ENCODE peak calls at places on chromosomes 3 and 15, in five cellular contexts. W, Y, H, L and N are unnamed samples. For H3K4me1, the result is how much of the 10 kb centered on the place peaks cover.

GRCh38 chr3:66795365-66795764 is 202.7 kb upstream of the KBTBD8 start:
- DNase-seq in W (no peak), H (no peak), Y (no peak), L (no peak), N (no peak)

GRCh38 chr3:64047214-64047613 is 23.9 kb upstream of the PSMD6 start:
- DNase-seq in H (no peak), W (no peak), Y (no peak), L (no peak), N (no peak)

GRCh38 chr3:117885046-117885445 is 1149.6 kb downstream of the IGSF11 start:
- DNase-seq in W (no peak), H (no peak), Y (no peak), L (no peak), N (no peak)

GRCh38 chr15:97933589-97933988 is 26.9 kb upstream of the ARRDC4 start:
- DNase-seq in Y (no peak), W (no peak), H (no peak), L (no peak), N (no peak)

GRCh38 chr3:143608966-143609365 is 239.3 kb downstream of the SLC9A9 start:
- DNase-seq in Y (no peak), H (no peak), W (no peak), L (no peak), N (no peak)

GRCh38 chr15:77895742-77896141 is 181.8 kb downstream of the TBC1D2B start:
- DNase-seq in H (no peak), L (no peak), Y (no peak), W (no peak), N (no peak)

GRCh38 chr3:45618081-45618509 is 23.5 kb downstream of the LIMD1 start:
- DNase-seq in L (no peak), H (no peak), W (peak), Y (no peak), N (no peak)

GRCh38 chr3:25428003-25428861 is at the start of gene RARB:
- DNase-seq in Y (peak), W (peak), H (no peak), L (peak), N (no peak)

GRCh38 chr3:33218072-33218445 is 551 bp downstream of the SUSD5 start:
- DNase-seq in Y (no peak), H (no peak), L (no peak), W (no peak), N (no peak)

GRCh38 chr15:69979783-69980182 is 117.9 kb downstream of the TLE3 start:
- DNase-seq in W (no peak), Y (no peak), L (no peak), H (no peak), N (no peak)

GRCh38 chr3:134337511-134338200 is 36.6 kb downstream of the AMOTL2 start:
- DNase-seq in Y (no peak), H (no peak), W (no peak), L (no peak), N (no peak)

GRCh38 chr15:22839046-22839705 is 710 bp downstream of the NIPA2 start:
- DNase-seq in L (no peak), W (no peak), Y (no peak), H (no peak), N (no peak)

GRCh38 chr3:106566277-106566676 is 697.5 kb upstream of the CBLB start:
- DNase-seq in H (no peak), L (no peak), Y (no peak), W (no peak), N (no peak)

GRCh38 chr15:63045438-63046278 is 3.1 kb downstream of the TPM1 start:
- DNase-seq in Y (no peak), W (no peak), H (no peak), L (no peak), N (no peak)

GRCh38 chr15:75368689-75369239 is 357 bp upstream of the MAN2C1 start:
- DNase-seq in W (no peak), H (no peak), Y (no peak), L (no peak), N (no peak)

GRCh38 chr3:51549311-51549710 is 10.8 kb downstream of the RAD54L2 start:
- DNase-seq in L (no peak), H (no peak), Y (no peak), W (no peak), N (no peak)

GRCh38 chr3:41522620-41523019 is 323.3 kb downstream of the CTNNB1 start:
- DNase-seq in L (no peak), W (no peak), Y (no peak), H (no peak), N (no peak)

GRCh38 chr3:137163241-137163916 is 205.6 kb downstream of the IL20RB start:
- DNase-seq in H (no peak), L (no peak), W (no peak), Y (no peak), N (no peak)

GRCh38 chr3:61680617-61681016 is 119.2 kb downstream of the PTPRG start:
- DNase-seq in Y (no peak), H (no peak), L (no peak), W (no peak), N (no peak)

GRCh38 chr3:110814170-110815007 is 257.2 kb upstream of the NECTIN3 start:
- DNase-seq in Y (no peak), W (no peak), H (peak), L (peak), N (no peak)

GRCh38 chr3:108877906-108878305 is 55.3 kb downstream of the TRAT1 start:
- DNase-seq in H (no peak), L (no peak), Y (no peak), W (no peak), N (no peak)

GRCh38 chr3:155369244-155369643 is 75.8 kb upstream of the STRIT1 start:
- DNase-seq in H (no peak), W (no peak), Y (no peak), L (no peak), N (no peak)

GRCh38 chr15:99348412-99348811 is 97.1 kb downstream of the LRRC28 start:
- DNase-seq in W (no peak), H (no peak), L (no peak), Y (no peak), N (no peak)

GRCh38 chr3:34725774-34726173 is 913.6 kb upstream of the ARPP21 start:
- DNase-seq in Y (no peak), L (no peak), W (no peak), H (no peak), N (no peak)

GRCh38 chr3:69165744-69166143 is 43.3 kb upstream of the LMOD3 start:
- DNase-seq in Y (no peak), W (no peak), L (no peak), H (no peak), N (no peak)

GRCh38 chr3:88059380-88060160 is 515 bp downstream of the ZNF654 start:
- DNase-seq in H (peak), W (no peak), Y (no peak), L (no peak), N (no peak)

GRCh38 chr15:89888214-89888804 is 5.5 kb downstream of the AP3S2 start:
- DNase-seq in H (no peak), Y (no peak), L (peak), W (no peak), N (no peak)

GRCh38 chr3:183151716-183152385 is 10.7 kb downstream of the LAMP3 start:
- DNase-seq in Y (no peak), W (no peak), H (no peak), L (no peak), N (no peak)

GRCh38 chr3:17352620-17353019 is 389.8 kb downstream of the TBC1D5 start:
- DNase-seq in W (no peak), H (no peak), Y (no peak), L (no peak), N (no peak)

GRCh38 chr3:18442743-18443669 is 17.9 kb upstream of the SATB1 start:
- DNase-seq in Y (no peak), L (no peak), H (no peak), W (no peak), N (no peak)

GRCh38 chr15:47577476-47577875 is 139.8 kb upstream of the SEMA6D start:
- DNase-seq in Y (no peak), L (no peak), W (no peak), H (no peak), N (no peak)

GRCh38 chr15:101614001-101614585 is 38.1 kb downstream of the TM2D3 start:
- DNase-seq in H (no peak), Y (no peak), W (no peak), L (peak), N (no peak)

GRCh38 chr3:67329358-67329757 is 325.1 kb downstream of the SUCLG2 start:
- DNase-seq in L (no peak), W (no peak), Y (no peak), H (no peak), N (no peak)

GRCh38 chr3:172127141-172127540 is 87.8 kb downstream of the FNDC3B start:
- DNase-seq in W (no peak), Y (no peak), H (no peak), L (no peak), N (no peak)
- H3K4me1 ChIP-seq in W (half or more), Y (half or more), H (under half), L (half or more), N (under half)

DNA sequence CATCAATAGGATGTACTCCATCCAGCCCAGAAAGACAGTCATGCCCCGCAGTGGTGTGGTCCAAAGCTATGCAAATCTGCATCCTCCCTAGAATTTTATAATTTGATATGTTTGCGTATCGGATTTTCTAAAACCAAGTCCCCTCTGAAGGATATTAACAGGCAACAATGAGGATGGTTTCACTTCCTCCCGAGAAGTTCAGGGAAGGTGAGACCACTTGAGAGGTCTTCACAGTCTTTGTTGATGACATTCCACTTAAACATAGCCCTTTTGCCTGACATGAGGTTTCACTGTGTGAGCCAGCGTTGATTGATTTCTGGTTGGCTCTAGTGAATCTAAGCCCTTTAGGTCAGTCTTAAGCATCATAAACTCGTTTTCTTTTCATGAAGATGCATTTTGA is 276.1 kb downstream of the NR2F2 start:
- DNase-seq in W (no peak), Y (no peak), L (no peak), H (no peak), N (no peak)
- H3K4me1 ChIP-seq in W (under half), Y (under half), L (under half), H (under half), N (under half)

GRCh38 chr15:85059734-85060133 is 78.1 kb downstream of the PDE8A start:
- DNase-seq in L (no peak), W (no peak), H (no peak), Y (no peak), N (no peak)

GRCh38 chr15:85063522-85063921 is 81.9 kb downstream of the PDE8A start:
- DNase-seq in L (no peak), Y (no peak), H (no peak), W (no peak), N (no peak)

GRCh38 chr15:85063088-85063487 is 81.4 kb downstream of the PDE8A start:
- DNase-seq in Y (no peak), L (no peak), H (no peak), W (no peak), N (no peak)

GRCh38 chr15:85064710-85065109 is 83.1 kb downstream of the PDE8A start:
- DNase-seq in L (no peak), W (no peak), Y (no peak), H (no peak), N (no peak)

DNA sequence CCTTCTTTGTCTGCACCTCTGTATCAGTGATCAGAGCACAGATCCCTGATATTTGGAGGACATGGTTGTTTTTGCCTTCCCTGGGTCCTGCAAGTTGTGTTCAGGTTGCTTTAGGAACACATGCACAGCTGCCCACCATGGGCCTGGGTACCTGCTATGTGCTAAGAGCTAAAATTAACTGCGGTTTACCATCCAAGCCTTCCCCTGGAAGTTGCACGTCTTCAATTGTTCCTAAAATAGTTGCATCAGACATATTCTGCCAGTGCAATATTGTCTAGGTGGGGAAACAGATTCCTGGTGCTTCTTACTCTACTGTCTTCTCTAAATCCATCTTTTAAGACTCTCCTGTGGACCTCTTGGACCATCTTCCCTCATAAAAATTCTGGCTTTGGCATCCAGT is 80.9 kb downstream of the PDE8A start:
- DNase-seq in W (no peak), L (no peak), Y (no peak), H (no peak), N (no peak)
- H3K4me1 ChIP-seq in W (under half), L (under half), Y (under half), H (under half), N (under half)

GRCh38 chr3:4833471-4833870 is 145.8 kb upstream of the BHLHE40 start:
- DNase-seq in Y (no peak), H (no peak), L (no peak), W (no peak), N (no peak)

GRCh38 chr3:4828279-4829030 is 150.8 kb upstream of the BHLHE40 start:
- DNase-seq in L (no peak), H (no peak), Y (peak), W (no peak), N (no peak)

GRCh38 chr3:4827767-4828166 is 151.5 kb upstream of the BHLHE40 start:
- DNase-seq in H (no peak), Y (no peak), L (no peak), W (no peak), N (no peak)

GRCh38 chr3:4829031-4829394 is 150.2 kb upstream of the BHLHE40 start:
- DNase-seq in L (no peak), H (no peak), W (no peak), Y (no peak), N (no peak)

DNA sequence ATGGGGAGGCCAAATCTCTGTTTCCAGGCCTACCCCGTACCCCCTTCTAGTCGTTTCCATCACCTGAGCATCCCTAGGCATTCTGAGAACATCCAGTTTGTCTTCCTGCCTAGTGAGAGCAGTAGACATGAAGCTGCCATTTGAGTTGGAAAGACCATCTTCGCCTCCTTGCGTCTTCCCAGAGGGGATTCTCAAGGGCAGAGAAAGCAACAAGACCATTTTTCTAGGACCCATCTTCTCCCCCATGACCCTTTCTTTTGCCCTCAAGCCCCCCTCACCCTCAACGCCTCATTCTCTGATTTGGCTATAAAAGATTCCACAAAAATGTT is 148.7 kb upstream of the BHLHE40 start:
- DNase-seq in W (no peak), L (no peak), Y (no peak), H (no peak), N (no peak)
- H3K4me1 ChIP-seq in W (under half), L (half or more), Y (under half), H (half or more), N (half or more)

GRCh38 chr3:30622047-30622545 is 15.7 kb downstream of the TGFBR2 start:
- DNase-seq in W (no peak), Y (no peak), H (no peak), L (no peak), N (no peak)
- H3K4me1 ChIP-seq in W (half or more), Y (half or more), H (half or more), L (under half), N (half or more)